ENCODE peak calls at places on chromosome 10, in five cellular contexts. One of them, this sample, is unnamed.

GRCh38 chr10:86082556-86082955 is 284.0 kb downstream of the GRID1 start:
- DNase-seq in endodermal cell: no peak
- DNase-seq in IMR-90: no peak
- DNase-seq in mesendoderm: no peak
- DNase-seq in fibroblast of lung: no peak
- DNase-seq in this sample: no peak

GRCh38 chr10:878333-878753 is 53.2 kb downstream of the LARP4B start:
- DNase-seq in fibroblast of lung: no peak
- DNase-seq in IMR-90: peak
- DNase-seq in endodermal cell: no peak
- DNase-seq in mesendoderm: no peak
- DNase-seq in this sample: no peak

GRCh38 chr10:118501637-118502440 is 93.6 kb downstream of the PRLHR start:
- DNase-seq in IMR-90: no peak
- DNase-seq in mesendoderm: peak
- DNase-seq in fibroblast of lung: peak
- DNase-seq in endodermal cell: no peak
- DNase-seq in this sample: no peak

GRCh38 chr10:6929157-6929830 is 349.2 kb upstream of the PRKCQ start:
- DNase-seq in endodermal cell: no peak
- DNase-seq in IMR-90: no peak
- DNase-seq in mesendoderm: no peak
- DNase-seq in fibroblast of lung: no peak
- DNase-seq in this sample: no peak

GRCh38 chr10:53843691-53844362 is 957.2 kb downstream of the PCDH15 start:
- DNase-seq in IMR-90: no peak
- DNase-seq in fibroblast of lung: peak
- DNase-seq in endodermal cell: no peak
- DNase-seq in mesendoderm: peak
- DNase-seq in this sample: no peak

GRCh38 chr10:1253476-1254353 is 197.5 kb downstream of the WDR37 start:
- DNase-seq in IMR-90: no peak
- DNase-seq in fibroblast of lung: no peak
- DNase-seq in endodermal cell: peak
- DNase-seq in mesendoderm: no peak
- DNase-seq in this sample: no peak

GRCh38 chr10:89296227-89296648 is 5.6 kb upstream of the IFIT2 start:
- DNase-seq in fibroblast of lung: no peak
- DNase-seq in IMR-90: peak
- DNase-seq in mesendoderm: no peak
- DNase-seq in endodermal cell: no peak
- DNase-seq in this sample: no peak

GRCh38 chr10:42850931-42851330 is 68.3 kb downstream of the BMS1 start:
- DNase-seq in IMR-90: peak
- DNase-seq in endodermal cell: no peak
- DNase-seq in mesendoderm: no peak
- DNase-seq in fibroblast of lung: no peak
- DNase-seq in this sample: no peak

GRCh38 chr10:22986771-22987542 is 59.1 kb downstream of the ARMC3 start:
- DNase-seq in mesendoderm: no peak
- DNase-seq in fibroblast of lung: peak
- DNase-seq in IMR-90: peak
- DNase-seq in endodermal cell: no peak
- DNase-seq in this sample: peak

GRCh38 chr10:88866454-88866853 is 13.6 kb upstream of the STAMBPL1 start:
- DNase-seq in endodermal cell: no peak
- DNase-seq in mesendoderm: no peak
- DNase-seq in IMR-90: no peak
- DNase-seq in fibroblast of lung: no peak
- DNase-seq in this sample: no peak

GRCh38 chr10:115772606-115773005 is 500.4 kb downstream of the GFRA1 start:
- DNase-seq in endodermal cell: no peak
- DNase-seq in IMR-90: peak
- DNase-seq in fibroblast of lung: peak
- DNase-seq in mesendoderm: no peak
- DNase-seq in this sample: no peak

GRCh38 chr10:546971-547590 is 142.4 kb downstream of the DIP2C start:
- DNase-seq in endodermal cell: peak
- DNase-seq in fibroblast of lung: peak
- DNase-seq in mesendoderm: peak
- DNase-seq in IMR-90: peak
- DNase-seq in this sample: peak

GRCh38 chr10:43260911-43261577 is 5.8 kb downstream of the RASGEF1A start:
- DNase-seq in IMR-90: no peak
- DNase-seq in endodermal cell: peak
- DNase-seq in mesendoderm: no peak
- DNase-seq in fibroblast of lung: no peak
- DNase-seq in this sample: no peak

GRCh38 chr10:24873281-24873683 is 79.1 kb downstream of the PRTFDC1 start:
- DNase-seq in endodermal cell: no peak
- DNase-seq in mesendoderm: peak
- DNase-seq in IMR-90: peak
- DNase-seq in fibroblast of lung: peak
- DNase-seq in this sample: no peak

GRCh38 chr10:31947144-31947926 is 18.7 kb upstream of the ARHGAP12 start:
- DNase-seq in mesendoderm: peak
- DNase-seq in endodermal cell: no peak
- DNase-seq in IMR-90: peak
- DNase-seq in fibroblast of lung: peak
- DNase-seq in this sample: no peak

GRCh38 chr10:80599424-80599847 is 61.7 kb downstream of the SH2D4B start:
- DNase-seq in mesendoderm: peak
- DNase-seq in IMR-90: peak
- DNase-seq in endodermal cell: peak
- DNase-seq in fibroblast of lung: peak
- DNase-seq in this sample: peak

GRCh38 chr10:117545141-117546019 is 2.8 kb downstream of the EMX2 start:
- DNase-seq in fibroblast of lung: no peak
- DNase-seq in IMR-90: no peak
- DNase-seq in endodermal cell: peak
- DNase-seq in mesendoderm: peak
- DNase-seq in this sample: peak

GRCh38 chr10:86365346-86366032 is 1.1 kb downstream of the GRID1 start:
- DNase-seq in fibroblast of lung: no peak
- DNase-seq in mesendoderm: no peak
- DNase-seq in IMR-90: no peak
- DNase-seq in endodermal cell: peak
- DNase-seq in this sample: peak

GRCh38 chr10:24983946-24984345 is 31.5 kb upstream of the PRTFDC1 start:
- DNase-seq in IMR-90: no peak
- DNase-seq in fibroblast of lung: no peak
- DNase-seq in mesendoderm: no peak
- DNase-seq in endodermal cell: no peak
- DNase-seq in this sample: no peak

GRCh38 chr10:127262606-127263005 is 66.2 kb upstream of the INSYN2A start:
- DNase-seq in endodermal cell: no peak
- DNase-seq in fibroblast of lung: no peak
- DNase-seq in mesendoderm: no peak
- DNase-seq in IMR-90: no peak
- DNase-seq in this sample: no peak

GRCh38 chr10:92222603-92223275 is 68.1 kb downstream of the CPEB3 start:
- DNase-seq in fibroblast of lung: peak
- DNase-seq in IMR-90: peak
- DNase-seq in mesendoderm: no peak
- DNase-seq in endodermal cell: no peak
- DNase-seq in this sample: no peak
- H3K9ac ChIP-seq in fibroblast of lung: no peak
- H3K9ac ChIP-seq in IMR-90: no peak
- H3K9ac ChIP-seq in mesendoderm: no peak
- H3K9ac ChIP-seq in endodermal cell: no peak
- H3K9ac ChIP-seq in this sample: no peak

DNA sequence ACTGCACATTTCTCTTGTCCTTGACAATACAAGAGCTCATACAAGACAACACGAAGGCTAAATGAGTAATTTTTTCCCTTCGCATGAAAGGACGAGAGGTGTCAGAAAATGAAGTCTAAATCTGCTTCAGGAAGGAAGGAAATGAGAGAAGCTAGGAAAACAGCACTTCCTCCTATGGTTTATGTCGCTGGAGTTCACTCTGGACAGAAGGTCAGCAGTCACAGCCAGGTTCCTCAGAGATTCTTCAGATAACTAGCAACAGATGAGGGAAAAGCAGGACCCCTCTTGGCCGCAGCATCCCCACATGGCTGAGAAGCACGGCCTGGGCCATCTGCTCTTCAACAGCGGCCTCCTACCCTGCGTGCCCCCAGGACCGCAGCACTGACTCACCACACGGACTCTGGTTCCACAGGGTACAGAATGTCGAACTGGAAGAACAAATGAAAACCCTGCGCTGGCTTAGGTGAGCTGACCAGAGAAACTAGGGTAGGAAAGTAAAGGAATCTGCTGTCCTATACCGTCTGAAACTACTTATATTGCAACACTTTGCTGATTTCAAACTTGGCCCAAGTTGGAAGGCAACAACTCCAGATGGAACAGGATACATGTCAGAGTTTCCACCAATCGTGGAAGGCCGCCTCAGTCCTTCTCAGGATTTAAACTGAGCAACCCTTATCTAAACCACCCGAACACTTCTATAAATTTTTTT is 26.3 kb downstream of the DNMBP start:
- DNase-seq in endodermal cell: no peak
- DNase-seq in mesendoderm: no peak
- DNase-seq in fibroblast of lung: peak
- DNase-seq in IMR-90: peak
- DNase-seq in this sample: no peak
- H3K9ac ChIP-seq in endodermal cell: no peak
- H3K9ac ChIP-seq in mesendoderm: no peak
- H3K9ac ChIP-seq in fibroblast of lung: no peak
- H3K9ac ChIP-seq in IMR-90: peak
- H3K9ac ChIP-seq in this sample: no peak

GRCh38 chr10:93190377-93190776 is 116.7 kb downstream of the CYP26A1 start:
- DNase-seq in mesendoderm: no peak
- DNase-seq in fibroblast of lung: no peak
- DNase-seq in endodermal cell: no peak
- DNase-seq in IMR-90: no peak
- DNase-seq in this sample: no peak
- H3K9ac ChIP-seq in mesendoderm: no peak
- H3K9ac ChIP-seq in fibroblast of lung: no peak
- H3K9ac ChIP-seq in endodermal cell: no peak
- H3K9ac ChIP-seq in IMR-90: no peak
- H3K9ac ChIP-seq in this sample: no peak

DNA sequence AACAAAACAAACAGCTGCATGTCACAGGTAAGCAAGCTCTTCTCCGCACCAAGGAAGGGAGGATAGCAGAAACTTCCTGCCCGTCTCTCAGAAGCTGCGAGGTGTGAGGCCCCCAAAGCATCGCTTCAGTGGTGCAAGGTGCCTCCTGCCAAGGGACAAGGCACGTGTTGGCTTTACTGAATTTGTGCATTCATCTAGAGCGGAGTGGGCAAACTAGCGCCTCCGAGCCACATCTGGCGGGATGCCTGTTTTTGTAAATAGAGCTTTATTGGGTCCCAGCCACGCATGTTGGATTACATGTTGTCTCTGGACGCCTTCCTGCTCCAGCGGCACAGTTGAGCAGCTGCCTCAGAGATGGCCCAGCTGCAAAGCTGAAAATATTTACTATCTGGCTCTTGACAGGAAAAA is 27.7 kb downstream of the PHYH start:
- DNase-seq in mesendoderm: no peak
- DNase-seq in endodermal cell: peak
- DNase-seq in fibroblast of lung: peak
- DNase-seq in IMR-90: peak
- DNase-seq in this sample: peak
- H3K9ac ChIP-seq in mesendoderm: peak
- H3K9ac ChIP-seq in endodermal cell: no peak
- H3K9ac ChIP-seq in fibroblast of lung: no peak
- H3K9ac ChIP-seq in IMR-90: no peak
- H3K9ac ChIP-seq in this sample: no peak

GRCh38 chr10:101839002-101839401 is 4.6 kb downstream of the KCNIP2 start:
- DNase-seq in mesendoderm: no peak
- DNase-seq in endodermal cell: no peak
- DNase-seq in fibroblast of lung: no peak
- DNase-seq in IMR-90: no peak
- DNase-seq in this sample: no peak
- H3K9ac ChIP-seq in mesendoderm: no peak
- H3K9ac ChIP-seq in endodermal cell: no peak
- H3K9ac ChIP-seq in fibroblast of lung: no peak
- H3K9ac ChIP-seq in IMR-90: no peak
- H3K9ac ChIP-seq in this sample: no peak

GRCh38 chr10:74586088-74586585 is 240.3 kb upstream of the KAT6B start:
- DNase-seq in mesendoderm: peak
- DNase-seq in IMR-90: peak
- DNase-seq in endodermal cell: no peak
- DNase-seq in fibroblast of lung: peak
- DNase-seq in this sample: no peak

GRCh38 chr10:74593470-74593869 is 232.9 kb upstream of the KAT6B start:
- DNase-seq in IMR-90: peak
- DNase-seq in fibroblast of lung: peak
- DNase-seq in endodermal cell: no peak
- DNase-seq in mesendoderm: no peak
- DNase-seq in this sample: no peak

GRCh38 chr10:74585231-74586087 is 240.9 kb upstream of the KAT6B start:
- DNase-seq in endodermal cell: no peak
- DNase-seq in fibroblast of lung: no peak
- DNase-seq in mesendoderm: peak
- DNase-seq in IMR-90: peak
- DNase-seq in this sample: peak

GRCh38 chr10:74587109-74587508 is 239.3 kb upstream of the KAT6B start:
- DNase-seq in IMR-90: no peak
- DNase-seq in endodermal cell: no peak
- DNase-seq in mesendoderm: no peak
- DNase-seq in fibroblast of lung: no peak
- DNase-seq in this sample: no peak

DNA sequence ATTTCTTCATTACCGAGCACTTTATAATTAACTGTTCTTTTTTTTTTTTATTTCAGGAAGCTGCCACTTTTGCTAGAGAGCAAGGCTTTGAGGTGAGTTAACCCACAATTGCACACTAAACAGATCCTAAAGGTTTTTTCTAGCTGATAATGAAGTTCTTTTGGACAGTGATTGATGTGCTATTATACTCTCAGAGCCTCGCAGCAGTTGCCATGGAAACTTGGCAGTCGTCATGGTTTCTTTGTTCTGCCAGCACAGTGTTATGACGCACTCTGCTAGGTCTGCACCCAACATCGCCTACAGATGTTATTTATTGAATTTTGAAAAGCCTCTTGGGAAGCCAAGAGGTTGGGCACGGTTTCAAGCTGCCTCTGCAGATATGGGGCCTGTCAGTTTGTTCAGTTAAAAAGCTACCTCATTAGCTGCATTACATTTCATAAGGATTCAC is 237.2 kb upstream of the KAT6B start:
- DNase-seq in fibroblast of lung: peak
- DNase-seq in mesendoderm: peak
- DNase-seq in endodermal cell: no peak
- DNase-seq in IMR-90: peak
- DNase-seq in this sample: peak
- H3K9ac ChIP-seq in fibroblast of lung: no peak
- H3K9ac ChIP-seq in mesendoderm: no peak
- H3K9ac ChIP-seq in endodermal cell: no peak
- H3K9ac ChIP-seq in IMR-90: no peak
- H3K9ac ChIP-seq in this sample: no peak

This sample was measured in neural progenitor cell.